ENCODE peak calls at places on chromosomes 2 and 18, in nine cellular contexts. E, M, L, I, U, C, Z, W and S are unnamed samples. For H3K27me3, the result is how much of the 10 kb centered on the place peaks cover.

GRCh38 chr18:5868218-5868904 is 27.0 kb downstream of the TMEM200C start:
- DNase-seq in U (peak), W (no peak), C (peak), L (peak), M (no peak), I (peak), Z (peak), E (peak), S (peak)

GRCh38 chr2:241833938-241834852 is 24.5 kb downstream of the PDCD1 start:
- DNase-seq in I (no peak), M (peak), E (no peak), U (no peak), W (no peak), Z (no peak), C (no peak), L (no peak), S (no peak)

GRCh38 chr2:119372778-119373568 is 6.2 kb downstream of the DBI start:
- DNase-seq in M (no peak), U (no peak), E (no peak), Z (no peak), I (no peak), L (no peak), W (no peak), C (no peak), S (no peak)

GRCh38 chr2:145123606-145124005 is 603.7 kb upstream of the ZEB2 start:
- DNase-seq in I (peak), Z (no peak), M (no peak), C (no peak), E (no peak), L (no peak), W (no peak), U (no peak), S (no peak)

GRCh38 chr2:178650554-178650953 is 156.7 kb downstream of the TTN start:
- DNase-seq in M (no peak), Z (no peak), U (no peak), E (no peak), C (no peak), L (no peak), I (no peak), W (no peak), S (no peak)

GRCh38 chr2:65053199-65053598 is 3.0 kb upstream of the CEP68 start:
- DNase-seq in W (no peak), U (no peak), L (no peak), M (no peak), E (no peak), C (no peak), Z (no peak), I (no peak), S (no peak)

GRCh38 chr2:176178271-176178806 is 10.1 kb upstream of the HOXD1 start:
- DNase-seq in W (no peak), C (no peak), M (no peak), E (peak), Z (peak), U (no peak), L (no peak), I (no peak), S (no peak)

GRCh38 chr2:15647622-15648590 is 56.2 kb downstream of the DDX1 start:
- DNase-seq in M (no peak), C (no peak), U (no peak), E (no peak), Z (no peak), L (no peak), I (no peak), W (no peak), S (no peak)

GRCh38 chr18:26656944-26657536 is 108.7 kb upstream of the KCTD1 start:
- DNase-seq in Z (no peak), L (no peak), W (no peak), U (peak), E (peak), I (peak), M (peak), C (peak), S (peak)

GRCh38 chr18:44514106-44514505 is 166.6 kb upstream of the SETBP1 start:
- DNase-seq in E (no peak), L (no peak), C (no peak), Z (no peak), W (no peak), I (no peak), U (no peak), M (no peak), S (no peak)

GRCh38 chr2:72898263-72898906 is 11.2 kb downstream of the SPR start:
- DNase-seq in E (no peak), M (no peak), Z (no peak), U (no peak), C (no peak), I (no peak), L (no peak), W (no peak), S (peak)

GRCh38 chr2:237743561-237744269 is 54.9 kb upstream of the RBM44 start:
- DNase-seq in L (no peak), I (no peak), C (peak), U (no peak), M (no peak), Z (no peak), E (peak), W (no peak), S (no peak)

DNA sequence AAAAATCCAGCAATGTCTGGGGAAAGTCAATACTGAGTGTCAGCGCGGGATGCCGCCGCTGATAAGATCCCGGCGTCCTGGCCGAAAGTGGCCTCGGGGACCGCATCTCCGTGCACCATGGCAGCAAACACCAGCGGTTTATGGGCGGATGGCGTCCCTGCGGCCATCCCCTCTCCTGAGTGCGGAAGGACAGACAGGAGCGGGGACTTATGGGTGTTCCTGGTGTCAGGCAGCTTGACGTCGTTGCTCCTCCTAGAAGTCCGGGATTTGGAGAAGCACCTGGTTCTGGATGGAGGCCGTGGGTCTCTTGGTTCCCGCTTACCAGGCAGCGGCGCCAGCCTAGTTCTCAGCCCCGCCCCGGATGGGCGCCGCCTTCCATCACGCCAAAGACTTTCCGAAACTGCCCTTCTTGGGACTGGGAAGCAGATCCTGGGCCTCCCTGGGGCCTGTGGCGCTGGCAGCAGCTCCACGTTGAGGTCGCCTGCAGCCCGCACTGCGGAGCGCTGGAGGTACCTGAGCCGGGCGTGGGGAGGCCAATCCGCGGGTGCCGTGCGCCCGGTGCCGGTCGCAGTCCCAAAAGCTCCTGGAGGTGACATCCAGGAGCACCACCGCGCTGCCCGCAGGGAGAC is 119.1 kb downstream of the CCDC74A start:
- DNase-seq in M (no peak), U (no peak), Z (no peak), I (no peak), W (no peak), E (no peak), C (no peak), L (no peak), S (no peak)
- H3K4me3 ChIP-seq in M (peak), U (no peak), Z (no peak), I (no peak), W (no peak), E (no peak), C (peak), L (no peak), S (no peak)

DNA sequence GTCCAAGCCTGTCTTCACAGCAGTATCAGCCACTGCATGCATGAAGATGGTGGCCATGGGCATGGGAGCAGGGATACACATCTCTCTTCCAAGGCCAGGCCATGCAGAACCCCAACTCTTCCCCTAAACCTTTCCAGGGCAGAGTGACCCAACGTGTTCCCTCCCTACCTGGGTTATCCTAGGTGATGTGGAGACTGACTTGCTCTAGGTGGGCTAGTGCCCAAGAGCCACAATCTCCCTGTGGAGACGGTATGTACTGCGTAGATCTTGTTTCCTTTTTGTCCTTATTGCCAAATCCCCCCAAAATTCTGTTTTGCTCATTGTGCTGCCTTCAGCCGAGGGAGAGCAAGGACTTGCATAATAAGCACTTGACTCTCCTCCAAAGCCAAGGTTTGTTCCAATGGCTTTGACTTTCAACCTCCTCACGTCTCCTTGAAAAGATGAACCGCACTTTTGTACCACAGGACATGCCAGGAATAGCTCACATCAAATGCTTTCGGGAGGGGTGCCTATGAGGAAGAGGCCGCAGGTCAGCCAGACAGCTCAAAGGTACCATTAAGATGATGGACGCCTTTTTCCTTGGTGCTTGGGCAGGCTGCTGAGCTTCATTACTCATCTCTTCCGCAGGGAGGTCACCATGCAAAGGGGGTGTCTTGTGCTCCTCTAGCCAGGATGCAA is 76.3 kb upstream of the GLI2 start:
- DNase-seq in L (no peak), Z (no peak), W (no peak), M (no peak), C (no peak), U (no peak), E (no peak), I (no peak), S (no peak)
- H3K27me3 ChIP-seq in L (under half), Z (under half), W (under half), M (under half), C (under half), U (under half), E (under half), I (under half), S (under half)

DNA sequence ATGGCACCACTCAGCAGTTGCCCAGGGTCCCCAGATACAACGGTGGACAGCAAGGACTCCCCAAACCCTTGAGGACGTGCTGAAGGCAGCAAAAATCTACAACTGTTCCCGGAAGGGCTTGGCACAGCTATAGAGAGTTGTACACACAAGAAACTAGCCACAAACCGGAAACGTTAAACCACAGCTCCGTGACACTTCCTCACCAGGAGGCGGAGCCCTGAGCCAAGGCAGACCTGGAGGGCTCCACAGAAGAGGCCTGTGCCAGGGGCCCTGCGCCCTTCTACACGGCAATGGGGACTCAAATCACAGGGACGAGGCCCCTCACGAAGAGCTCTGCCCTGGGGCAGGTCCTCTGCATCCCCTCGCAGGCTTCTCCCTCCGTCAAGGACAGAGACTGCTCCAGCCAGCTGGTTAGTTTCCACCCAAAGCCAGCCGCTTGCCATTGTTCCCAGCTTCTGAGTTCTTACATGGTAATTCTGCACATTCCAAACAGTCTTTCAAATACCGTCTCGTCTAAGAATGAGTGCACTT is 133.3 kb downstream of the HDAC4 start:
- DNase-seq in Z (no peak), L (no peak), C (peak), E (peak), I (peak), U (peak), M (peak), W (peak), S (peak)
- H3K4me3 ChIP-seq in Z (no peak), L (no peak), C (no peak), E (no peak), I (no peak), U (no peak), M (peak), W (peak), S (no peak)

DNA sequence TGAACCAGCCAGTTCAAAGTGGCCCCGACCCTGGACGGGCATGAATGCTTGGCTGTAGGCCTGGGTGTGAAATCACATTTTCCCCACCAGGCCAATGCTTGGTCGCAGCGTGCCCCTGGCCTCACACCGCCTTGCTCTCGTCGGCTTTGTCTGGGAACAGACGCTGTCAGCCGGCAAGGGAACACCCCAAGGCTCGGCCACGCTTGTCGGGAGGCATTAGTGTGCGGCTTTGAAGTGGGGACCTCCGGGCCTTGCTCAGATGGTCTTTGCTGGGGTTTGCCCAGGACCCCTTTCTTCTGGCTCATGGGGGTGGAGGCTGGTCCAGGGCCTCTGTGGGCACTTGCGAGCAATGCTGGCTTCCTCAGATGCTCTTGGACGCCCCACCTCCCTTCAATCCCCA is 79.1 kb downstream of the INHBB start:
- DNase-seq in U (no peak), I (no peak), E (no peak), W (no peak), M (no peak), C (no peak), Z (no peak), L (no peak), S (no peak)
- H3K27me3 ChIP-seq in U (under half), I (under half), E (half or more), W (under half), M (under half), C (under half), Z (under half), L (under half), S (under half)

GRCh38 chr18:13449651-13450050 is 231.1 kb downstream of the LDLRAD4 start:
- DNase-seq in I (no peak), L (no peak), M (no peak), E (no peak), U (no peak), C (no peak), W (no peak), Z (no peak), S (no peak)

GRCh38 chr18:13447621-13448020 is 229.1 kb downstream of the LDLRAD4 start:
- DNase-seq in I (peak), C (peak), L (no peak), W (no peak), E (peak), Z (no peak), M (no peak), U (no peak), S (no peak)

GRCh38 chr18:13446024-13446423 is 227.5 kb downstream of the LDLRAD4 start:
- DNase-seq in L (no peak), C (no peak), U (no peak), E (no peak), I (no peak), W (no peak), M (no peak), Z (no peak), S (no peak)

GRCh38 chr18:13446581-13447470 is 228.3 kb downstream of the LDLRAD4 start:
- DNase-seq in I (no peak), C (no peak), U (no peak), L (no peak), W (no peak), Z (no peak), E (no peak), M (no peak), S (no peak)

GRCh38 chr18:13448028-13448795 is 229.7 kb downstream of the LDLRAD4 start:
- DNase-seq in U (no peak), L (no peak), M (no peak), Z (no peak), E (no peak), C (no peak), W (no peak), I (no peak), S (no peak)
- H3K4me3 ChIP-seq in U (no peak), L (no peak), M (peak), Z (no peak), E (no peak), C (no peak), W (no peak), I (no peak), S (no peak)

DNA sequence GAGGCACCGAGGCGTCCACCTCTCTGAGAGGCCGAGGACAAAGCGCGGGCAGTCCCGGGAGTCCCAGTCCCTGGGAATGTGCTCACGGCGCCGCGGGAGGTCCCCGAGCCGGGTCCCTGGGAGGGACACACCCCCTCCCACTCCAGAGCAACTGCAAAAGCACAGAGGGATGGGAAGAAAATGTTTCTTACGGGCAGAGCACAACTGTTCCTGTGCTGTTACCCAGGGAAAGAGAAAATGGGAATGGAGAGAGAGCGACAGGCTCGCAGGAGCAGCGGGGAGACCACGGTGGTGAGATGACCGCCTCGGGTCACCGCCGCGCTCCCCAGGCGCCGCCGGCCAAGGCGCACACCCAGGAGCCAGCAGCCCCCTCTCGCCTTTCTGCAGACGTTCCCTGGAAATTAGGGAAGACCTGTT is 1.2 kb upstream of the BCL11A start:
- DNase-seq in C (no peak), Z (no peak), E (peak), U (no peak), I (no peak), L (no peak), W (no peak), M (no peak), S (peak)
- H3K27me3 ChIP-seq in C (under half), Z (under half), E (half or more), U (under half), I (under half), L (under half), W (half or more), M (under half), S (under half)

DNA sequence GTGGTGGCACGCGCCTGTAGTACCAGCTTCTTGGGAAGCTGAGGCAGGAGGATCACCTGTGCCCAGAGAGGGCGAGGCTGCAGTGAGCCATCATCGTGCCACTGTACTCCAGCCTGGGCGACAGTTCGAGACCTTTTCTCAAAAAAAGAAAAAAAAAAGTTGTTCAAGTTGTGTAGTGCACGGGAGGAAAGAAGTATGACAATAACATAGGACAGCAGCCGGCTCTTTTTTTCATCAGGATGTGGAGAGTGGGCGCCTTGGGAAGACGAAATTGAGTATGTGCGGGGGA is 36.5 kb downstream of the PCBP1 start:
- DNase-seq in C (no peak), Z (no peak), M (no peak), L (no peak), U (no peak), I (no peak), W (no peak), E (no peak), S (no peak)
- H3K4me3 ChIP-seq in C (peak), Z (peak), M (peak), L (peak), U (peak), I (no peak), W (peak), E (peak), S (peak)

DNA sequence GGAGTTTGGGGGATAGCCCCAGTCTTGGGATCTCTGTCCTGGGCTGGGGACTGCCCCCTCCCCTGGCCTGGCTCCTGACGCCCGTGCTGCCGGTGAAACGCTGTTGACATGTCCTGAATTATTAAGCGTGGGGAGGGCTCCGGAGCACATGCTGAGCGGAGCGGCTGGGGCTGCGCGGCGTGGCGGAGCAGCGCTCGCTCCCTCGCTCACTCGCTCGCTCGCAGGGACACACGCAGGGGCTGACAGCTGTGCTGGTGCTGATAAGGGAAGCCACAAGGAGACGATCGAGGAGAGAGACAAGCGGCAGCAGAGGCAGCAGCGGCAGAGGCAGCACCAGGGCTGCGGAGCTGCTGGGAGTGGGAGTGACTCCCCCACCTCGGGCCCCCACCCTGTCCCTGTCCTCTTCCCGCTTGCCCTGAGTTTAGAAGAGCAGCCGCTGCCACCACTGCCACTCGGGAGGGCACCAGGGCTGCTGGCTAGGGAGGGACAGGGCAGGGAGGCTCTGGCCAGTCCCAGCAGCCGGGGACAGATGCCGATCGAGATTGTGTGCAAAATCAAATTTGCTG is at the start of gene ASIC4:
- DNase-seq in Z (no peak), E (no peak), U (no peak), M (no peak), C (no peak), I (no peak), L (no peak), W (no peak), S (peak)
- H3K27me3 ChIP-seq in Z (half or more), E (half or more), U (under half), M (under half), C (half or more), I (under half), L (under half), W (under half), S (under half)

DNA sequence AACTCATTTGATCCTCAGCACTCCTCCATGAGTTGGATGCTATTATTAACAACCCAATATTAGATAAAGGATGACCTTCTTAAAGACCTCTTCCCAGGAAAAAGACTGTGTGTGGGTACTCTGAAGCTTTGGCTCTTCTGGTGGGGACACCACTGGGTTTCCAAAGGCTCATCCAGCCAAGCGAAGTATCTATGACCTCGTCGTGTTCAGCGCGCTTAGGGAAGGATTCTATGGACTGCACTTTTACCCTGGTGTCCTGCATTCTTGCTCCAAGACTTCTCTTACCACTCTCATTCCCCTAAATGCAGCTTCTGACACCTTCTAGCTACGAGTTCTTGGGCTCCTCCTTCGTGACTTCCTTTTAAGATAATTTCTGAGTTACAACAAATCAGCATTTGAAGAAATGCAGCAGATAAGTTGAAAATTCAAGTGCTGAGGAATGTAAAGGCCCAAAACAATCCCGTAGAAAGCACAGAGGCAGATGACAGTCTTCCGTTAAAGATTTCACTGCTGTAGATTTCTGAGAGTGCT is 673 bp upstream of the HNMT start:
- DNase-seq in E (no peak), M (no peak), W (no peak), L (no peak), U (no peak), C (no peak), I (no peak), Z (no peak), S (no peak)
- H3K4me3 ChIP-seq in E (peak), M (peak), W (no peak), L (no peak), U (peak), C (no peak), I (peak), Z (peak), S (no peak)